ENCODE peak calls at places on chromosomes 11 and 22, in four cellular contexts. O is body of pancreas, V is upper lobe of right lung, K is heart left ventricle. G is an unnamed sample.

GRCh38 chr11:58494096-58494495 is 13.8 kb downstream of the OR5B21 start:
- DNase-seq in V (no peak), O (no peak), K (no peak), G (no peak)

GRCh38 chr11:67451658-67451976 is 912 bp downstream of the GPR152 start:
- DNase-seq in O (no peak), K (no peak), V (no peak), G (peak; percentile 47)

GRCh38 chr11:119403021-119403420 is 20.0 kb downstream of the THY1 start:
- DNase-seq in K (no peak), O (no peak), V (no peak), G (no peak)

GRCh38 chr22:19942886-19943664 is 1.5 kb upstream of the TXNRD2 start:
- DNase-seq in O (peak; percentile 68), V (peak; percentile 49), K (no peak), G (no peak)

GRCh38 chr22:44622147-44622427 is 79.9 kb upstream of the PRR5 start:
- DNase-seq in K (no peak), V (no peak), O (no peak), G (no peak)

GRCh38 chr22:20967697-20968201 is 694 bp downstream of the AIFM3 start:
- DNase-seq in K (no peak), V (no peak), O (no peak), G (no peak)

GRCh38 chr11:118574636-118575035 is 2.4 kb downstream of the ARCN1 start:
- DNase-seq in K (no peak), V (no peak), O (no peak), G (no peak)

GRCh38 chr22:46074771-46075551 is 75.4 kb upstream of the PPARA start:
- DNase-seq in K (peak; percentile 29), O (no peak), V (peak; percentile 69), G (peak; percentile 21)

GRCh38 chr11:77883775-77884174 is 62.8 kb downstream of the AAMDC start:
- DNase-seq in V (no peak), K (no peak), O (no peak), G (no peak)

GRCh38 chr22:27487600-27488450 is 313.7 kb downstream of the MN1 start:
- DNase-seq in O (peak; percentile 17), V (no peak), K (no peak), G (peak; percentile 20)

GRCh38 chr11:48024635-48025071 is 44.3 kb downstream of the PTPRJ start:
- DNase-seq in O (no peak), V (no peak), K (no peak), G (no peak)

GRCh38 chr11:109527496-109527895 is 105.5 kb downstream of the C11orf87 start:
- DNase-seq in V (no peak), K (no peak), O (no peak), G (no peak)

GRCh38 chr22:29606320-29606719 is 2.9 kb downstream of the NF2 start:
- DNase-seq in O (no peak), V (no peak), K (no peak), G (no peak)

GRCh38 chr22:29609139-29609538 is 5.7 kb downstream of the NF2 start:
- DNase-seq in V (no peak), O (no peak), K (no peak), G (no peak)

GRCh38 chr22:29607426-29607825 is 4.0 kb downstream of the NF2 start:
- DNase-seq in V (no peak), O (no peak), K (no peak), G (no peak)

GRCh38 chr22:29603358-29604191 is at the start of gene NF2:
- DNase-seq in V (peak; percentile 99), O (peak; percentile 99), K (peak; percentile 99), G (peak; percentile 99)

GRCh38 chr22:29605236-29605850 is 1.9 kb downstream of the NF2 start:
- DNase-seq in V (no peak), O (no peak), K (no peak), G (no peak)
- H3K4me3 ChIP-seq in V (peak overlapping the region; percentile 99), O (no peak overlapping the region), K (no peak overlapping the region), G (no peak overlapping the region)

GRCh38 chr11:106917973-106918372 is 100.3 kb downstream of the GUCY1A2 start:
- DNase-seq in V (no peak), K (no peak), O (no peak), G (peak; percentile 73)
- TF ChIP-seq CTCF in V (peak; percentile 8), K (no peak), O (no peak), G (peak; percentile 82)

GRCh38 chr11:27234043-27234668 is 128.9 kb downstream of the CCDC34 start:
- DNase-seq in O (no peak), K (peak; percentile 70), V (no peak), G (peak; percentile 75)
- H3K4me3 ChIP-seq in O (no peak overlapping the region), K (no peak overlapping the region), V (no peak overlapping the region), G (no peak overlapping the region)

GRCh38 chr11:30016588-30017363 is at the start of gene KCNA4:
- DNase-seq in V (peak; percentile 68), O (no peak), K (peak; percentile 38), G (no peak)
- TF ChIP-seq CTCF in V (peak; percentile 26), O (no peak), K (no peak), G (no peak)

G was measured in Caco-2.